ENCODE peak calls at places on chromosomes 16 and 17, in five cellular contexts. S is left ventricle myocardium inferior, F is posterior cingulate gyrus, E is heart left ventricle, Q is Calu3. X is an unnamed sample.

GRCh38 chr17:44198721-44199552 is 747 bp downstream of the ATXN7L3 start:
- DNase-seq in E (peak), F (no peak), S (peak), Q (peak), X (peak)

GRCh38 chr17:50735287-50735686 is 15.9 kb downstream of the LUC7L3 start:
- DNase-seq in Q (no peak), F (no peak), S (no peak), E (no peak), X (no peak)

GRCh38 chr16:80932725-80933124 is 74.0 kb downstream of the CMC2 start:
- DNase-seq in E (peak), S (peak), F (no peak), Q (peak), X (peak)

GRCh38 chr17:15475620-15476354 is 8.4 kb upstream of the CDRT4 start:
- DNase-seq in Q (no peak), E (no peak), S (no peak), F (no peak), X (no peak)

GRCh38 chr16:1863681-1864460 is 8.1 kb downstream of the MEIOB start:
- DNase-seq in F (no peak), E (no peak), S (no peak), Q (no peak), X (no peak)

GRCh38 chr17:27892866-27893769 is at the start of gene LYRM9:
- DNase-seq in E (peak), Q (peak), F (peak), S (peak), X (peak)

GRCh38 chr17:34303606-34304005 is 15.6 kb upstream of the CCL8 start:
- DNase-seq in S (no peak), Q (no peak), F (no peak), E (no peak), X (no peak)

GRCh38 chr17:39617446-39618251 is 9.1 kb upstream of the PPP1R1B start:
- DNase-seq in S (peak), F (no peak), Q (peak), E (peak), X (peak)

GRCh38 chr17:72408122-72408382 is 287.2 kb downstream of the SOX9 start:
- DNase-seq in Q (no peak), S (no peak), F (no peak), E (no peak), X (no peak)